ENCODE peak calls at places on chromosomes 7 and 10, in five cellular contexts. Y, J, N, H and U are unnamed samples. For H3K9me2, the result is how much of the 10 kb centered on the place peaks cover.

GRCh38 chr7:151411551-151411950 is 1.7 kb upstream of the WDR86 start:
- DNase-seq in H (peak), Y (peak), N (no peak), J (no peak), U (no peak)

GRCh38 chr7:44748042-44748947 is at the start of gene ZMIZ2:
- DNase-seq in Y (peak), J (peak), N (peak), H (peak), U (peak)

GRCh38 chr10:117169480-117169879 is 27.8 kb upstream of the KCNK18 start:
- DNase-seq in H (no peak), J (no peak), N (no peak), Y (no peak), U (no peak)

GRCh38 chr10:13337128-13337826 is 10.8 kb downstream of the SEPHS1 start:
- DNase-seq in H (no peak), J (no peak), Y (no peak), N (no peak), U (no peak)

GRCh38 chr10:120221873-120222485 is 235.0 kb upstream of the PLPP4 start:
- DNase-seq in Y (peak), N (peak), J (peak), H (peak), U (peak)

GRCh38 chr7:140440593-140440992 is 36.7 kb downstream of the RAB19 start:
- DNase-seq in N (no peak), H (no peak), J (peak), Y (no peak), U (no peak)

GRCh38 chr7:40836218-40836617 is 701.4 kb downstream of the SUGCT start:
- DNase-seq in Y (no peak), H (peak), J (no peak), N (no peak), U (no peak)

GRCh38 chr10:128643658-128644057 is 517.4 kb upstream of the MKI67 start:
- DNase-seq in Y (no peak), H (no peak), J (no peak), N (no peak), U (no peak)

GRCh38 chr7:150317748-150318444 is 5.3 kb upstream of the LRRC61 start:
- DNase-seq in N (peak), J (peak), Y (no peak), H (no peak), U (no peak)

GRCh38 chr10:126840736-126841135 is 64.5 kb upstream of the DOCK1 start:
- DNase-seq in N (no peak), J (no peak), H (no peak), Y (no peak), U (no peak)

DNA sequence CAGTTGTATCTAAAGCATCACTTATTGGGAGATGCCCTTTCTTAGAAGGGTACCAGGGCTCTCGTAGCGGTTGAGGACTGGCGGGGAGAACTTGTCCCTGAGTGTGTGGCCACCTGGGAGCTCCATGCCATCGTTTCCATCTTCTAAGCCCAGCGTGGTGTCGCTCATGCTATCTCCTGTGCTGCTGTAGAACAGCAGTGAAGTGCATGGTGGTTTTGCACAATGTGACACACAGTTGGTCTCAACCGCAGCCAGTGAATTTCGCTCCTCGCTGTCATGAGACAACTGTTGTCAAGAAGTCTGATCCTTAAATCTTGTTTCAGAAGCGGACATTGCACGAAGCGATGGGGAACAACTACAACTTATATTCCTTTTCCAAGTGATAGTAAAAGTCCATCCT is 283.4 kb downstream of the GRID1 start:
- DNase-seq in Y (no peak), J (no peak), H (no peak), N (no peak), U (no peak)
- TF ChIP-seq EZH2phosphoT487 in Y (no peak), J (no peak), H (no peak), N (no peak), U (no peak)

DNA sequence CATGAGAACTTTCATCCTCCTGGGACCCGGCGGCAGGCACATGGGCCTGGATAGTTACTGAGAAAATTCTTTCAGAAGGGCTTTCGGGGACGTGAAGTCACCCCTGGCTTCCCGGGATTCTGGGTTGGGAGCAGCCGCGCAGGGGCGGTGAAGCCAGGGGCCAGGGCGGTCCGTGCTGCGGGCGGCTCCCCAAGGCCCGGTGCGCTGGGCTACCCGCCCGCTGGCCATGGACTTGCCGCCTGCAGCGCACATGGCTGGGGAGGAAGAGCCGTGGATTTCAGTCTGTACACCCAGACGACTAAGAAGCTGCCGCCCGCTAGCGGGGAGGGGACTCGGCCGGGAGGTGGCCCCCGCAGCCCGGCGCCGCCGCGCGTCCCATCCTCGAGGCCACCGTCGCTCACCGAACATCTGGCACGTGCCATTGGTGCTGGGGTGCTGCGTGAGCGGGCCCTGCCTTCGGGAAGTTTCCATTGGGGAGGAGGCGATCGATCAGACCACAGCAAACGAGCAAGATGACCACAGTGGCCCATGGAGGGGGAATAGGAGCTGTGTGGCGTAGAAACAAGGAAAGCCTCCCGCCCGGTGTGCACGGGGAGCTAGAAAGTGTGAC is 64.5 kb downstream of the TMEM209 start:
- DNase-seq in Y (no peak), N (peak), H (no peak), J (no peak), U (no peak)
- H3K27ac ChIP-seq in Y (no peak), N (no peak), H (no peak), J (no peak), U (no peak)

GRCh38 chr10:100370976-100371706 is 24.1 kb downstream of the SCD start:
- DNase-seq in Y (no peak), J (peak), N (peak), H (peak), U (peak)
- H3K9me2 ChIP-seq in Y (under half), J (under half), N (under half), H (under half), U (under half)

GRCh38 chr10:4632757-4633156 is 193.2 kb upstream of the AKR1E2 start:
- DNase-seq in J (no peak), H (no peak), Y (no peak), N (no peak), U (no peak)

GRCh38 chr10:4635394-4635793 is 190.6 kb upstream of the AKR1E2 start:
- DNase-seq in Y (no peak), J (peak), N (no peak), H (no peak), U (no peak)

GRCh38 chr10:4635883-4636282 is 190.1 kb upstream of the AKR1E2 start:
- DNase-seq in J (no peak), Y (no peak), H (no peak), N (no peak), U (no peak)

GRCh38 chr10:4633776-4634175 is 192.2 kb upstream of the AKR1E2 start:
- DNase-seq in J (no peak), N (no peak), Y (no peak), H (no peak), U (no peak)

GRCh38 chr10:4633186-4633585 is 192.8 kb upstream of the AKR1E2 start:
- DNase-seq in N (no peak), H (no peak), J (no peak), Y (no peak), U (no peak)
- TF ChIP-seq EZH2phosphoT487 in N (no peak), H (no peak), J (no peak), Y (no peak), U (no peak)

GRCh38 chr7:5679741-5680473 is 101.6 kb downstream of the RNF216 start:
- DNase-seq in Y (no peak), J (no peak), N (no peak), H (no peak), U (no peak)

GRCh38 chr7:5681423-5681822 is 100.0 kb downstream of the RNF216 start:
- DNase-seq in J (no peak), H (no peak), N (no peak), Y (no peak), U (no peak)

GRCh38 chr7:5679047-5679740 is 102.3 kb downstream of the RNF216 start:
- DNase-seq in H (no peak), J (no peak), Y (peak), N (peak), U (no peak)

GRCh38 chr7:5678295-5679046 is 103.0 kb downstream of the RNF216 start:
- DNase-seq in J (no peak), H (no peak), Y (no peak), N (peak), U (no peak)

DNA sequence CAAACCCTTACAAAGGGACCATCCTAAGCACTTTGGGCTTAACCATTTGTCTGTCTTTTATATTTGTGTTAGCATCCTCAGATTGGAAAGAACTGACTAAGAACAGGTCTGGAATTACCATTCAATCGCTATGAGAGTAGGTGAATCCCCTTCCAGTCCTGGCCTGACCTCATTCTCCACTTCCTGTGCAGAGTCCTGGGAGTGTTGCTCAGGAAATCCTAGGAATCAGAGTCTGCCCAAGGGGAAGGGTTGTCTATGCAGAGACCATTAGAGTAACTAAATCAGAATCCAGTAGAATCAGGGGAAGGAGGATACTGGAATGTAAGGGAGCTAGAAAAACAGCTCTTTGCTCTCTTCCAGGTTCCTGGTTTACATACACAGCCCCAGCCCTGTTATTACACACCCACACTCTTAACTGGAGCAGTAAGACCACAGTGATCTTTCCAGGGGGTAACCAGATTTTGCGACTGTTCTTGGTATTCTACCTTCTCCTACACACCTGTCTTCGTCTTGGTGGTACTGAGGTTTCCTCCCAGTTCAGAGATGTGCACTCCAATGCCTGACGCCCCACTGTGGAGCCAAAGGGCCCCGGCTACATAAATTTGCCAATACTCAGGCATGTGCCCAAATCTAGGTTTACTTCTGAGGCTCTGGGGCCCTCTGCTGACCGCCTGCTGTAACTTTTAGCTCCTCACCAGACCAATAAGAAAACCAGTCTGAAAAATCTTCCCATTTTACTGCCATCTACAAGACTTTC is 103.7 kb downstream of the RNF216 start:
- DNase-seq in H (peak), Y (peak), N (peak), J (peak), U (peak)
- H3K27ac ChIP-seq in H (no peak), Y (peak), N (peak), J (peak), U (no peak)